ENCODE peak calls at places on chromosome 4, in five cellular contexts. One of them, this sample, is unnamed.

GRCh38 chr4:105679186-105679585 is 29.3 kb downstream of the INTS12 start:
- DNase-seq in CD4-positive, alpha-beta T cell: no peak
- DNase-seq in AG10803: no peak
- DNase-seq in AG09309: no peak
- DNase-seq in breast epithelium: no peak
- DNase-seq in this sample: peak

GRCh38 chr4:30948653-30949052 is 228.5 kb downstream of the PCDH7 start:
- DNase-seq in AG09309: peak
- DNase-seq in breast epithelium: no peak
- DNase-seq in AG10803: no peak
- DNase-seq in CD4-positive, alpha-beta T cell: no peak
- DNase-seq in this sample: no peak

GRCh38 chr4:138204507-138204906 is 37.6 kb downstream of the SLC7A11 start:
- DNase-seq in AG10803: no peak
- DNase-seq in AG09309: no peak
- DNase-seq in CD4-positive, alpha-beta T cell: no peak
- DNase-seq in breast epithelium: no peak
- DNase-seq in this sample: no peak

GRCh38 chr4:57102050-57102564 is 8.1 kb downstream of the IGFBP7 start:
- DNase-seq in CD4-positive, alpha-beta T cell: no peak
- DNase-seq in AG10803: peak
- DNase-seq in breast epithelium: no peak
- DNase-seq in AG09309: no peak
- DNase-seq in this sample: peak

GRCh38 chr4:71713611-71714203 is 70.2 kb downstream of the GC start:
- DNase-seq in CD4-positive, alpha-beta T cell: no peak
- DNase-seq in breast epithelium: no peak
- DNase-seq in AG09309: peak
- DNase-seq in AG10803: peak
- DNase-seq in this sample: peak

GRCh38 chr4:187606581-187606980 is 389.0 kb upstream of the ZFP42 start:
- DNase-seq in AG09309: peak
- DNase-seq in AG10803: peak
- DNase-seq in CD4-positive, alpha-beta T cell: no peak
- DNase-seq in breast epithelium: no peak
- DNase-seq in this sample: peak

GRCh38 chr4:84956014-84956413 is 10.5 kb downstream of the WDFY3 start:
- DNase-seq in AG09309: no peak
- DNase-seq in CD4-positive, alpha-beta T cell: no peak
- DNase-seq in AG10803: no peak
- DNase-seq in breast epithelium: no peak
- DNase-seq in this sample: no peak

GRCh38 chr4:686371-687040 is 2.4 kb downstream of the SLC49A3 start:
- DNase-seq in AG10803: no peak
- DNase-seq in CD4-positive, alpha-beta T cell: no peak
- DNase-seq in breast epithelium: no peak
- DNase-seq in AG09309: no peak
- DNase-seq in this sample: no peak

GRCh38 chr4:10096201-10096975 is 20.2 kb downstream of the WDR1 start:
- DNase-seq in AG09309: peak
- DNase-seq in AG10803: peak
- DNase-seq in breast epithelium: no peak
- DNase-seq in CD4-positive, alpha-beta T cell: peak
- DNase-seq in this sample: peak

GRCh38 chr4:98522603-98523395 is 135.6 kb downstream of the TSPAN5 start:
- DNase-seq in AG09309: no peak
- DNase-seq in breast epithelium: no peak
- DNase-seq in AG10803: peak
- DNase-seq in CD4-positive, alpha-beta T cell: no peak
- DNase-seq in this sample: peak

GRCh38 chr4:31078661-31079060 is 358.5 kb downstream of the PCDH7 start:
- DNase-seq in CD4-positive, alpha-beta T cell: no peak
- DNase-seq in AG09309: no peak
- DNase-seq in breast epithelium: no peak
- DNase-seq in AG10803: no peak
- DNase-seq in this sample: no peak

GRCh38 chr4:11281720-11282119 is 147.0 kb downstream of the HS3ST1 start:
- DNase-seq in AG10803: no peak
- DNase-seq in CD4-positive, alpha-beta T cell: no peak
- DNase-seq in breast epithelium: no peak
- DNase-seq in AG09309: no peak
- DNase-seq in this sample: no peak

GRCh38 chr4:156512622-156513021 is 459.0 kb downstream of the PDGFC start:
- DNase-seq in CD4-positive, alpha-beta T cell: no peak
- DNase-seq in AG10803: peak
- DNase-seq in breast epithelium: no peak
- DNase-seq in AG09309: no peak
- DNase-seq in this sample: no peak

DNA sequence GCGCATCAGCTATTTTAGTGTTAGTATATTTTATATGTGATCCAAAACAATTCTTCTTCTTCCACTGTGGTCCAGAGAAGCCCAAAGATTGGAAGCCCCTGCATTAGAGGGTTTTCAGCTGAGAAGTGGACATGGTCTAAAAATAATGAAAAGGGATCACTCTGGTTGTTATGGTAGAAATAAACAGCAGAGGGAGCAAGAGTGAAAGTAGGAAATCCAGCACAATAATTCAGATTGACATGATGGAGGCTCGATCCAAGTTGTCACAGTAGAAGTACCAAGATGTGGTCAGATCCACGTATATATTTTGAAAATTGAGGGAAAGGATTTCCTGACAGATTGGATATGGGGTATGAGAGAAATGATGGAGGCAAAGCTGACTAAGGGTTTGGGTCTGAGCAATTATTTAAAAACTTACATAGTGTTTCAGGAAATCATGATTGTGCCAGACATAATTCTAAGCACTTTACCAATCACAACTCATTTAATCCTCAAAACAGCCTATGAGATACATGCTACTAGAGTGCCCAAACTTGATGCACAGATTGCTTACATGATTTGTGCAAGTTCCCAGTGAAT is 17.0 kb upstream of the TMEM144 start:
- DNase-seq in breast epithelium: no peak
- DNase-seq in AG09309: no peak
- DNase-seq in AG10803: peak
- DNase-seq in CD4-positive, alpha-beta T cell: no peak
- DNase-seq in this sample: peak
- TF ChIP-seq CTCF in breast epithelium: peak
- TF ChIP-seq CTCF in AG09309: peak
- TF ChIP-seq CTCF in AG10803: peak
- TF ChIP-seq CTCF in CD4-positive, alpha-beta T cell: peak
- TF ChIP-seq CTCF in this sample: peak

GRCh38 chr4:89839558-89839957 is 2.6 kb upstream of the SNCA start:
- DNase-seq in breast epithelium: no peak
- DNase-seq in AG09309: no peak
- DNase-seq in CD4-positive, alpha-beta T cell: no peak
- DNase-seq in AG10803: no peak
- DNase-seq in this sample: no peak
- TF ChIP-seq CTCF in breast epithelium: no peak
- TF ChIP-seq CTCF in AG09309: no peak
- TF ChIP-seq CTCF in CD4-positive, alpha-beta T cell: no peak
- TF ChIP-seq CTCF in AG10803: no peak
- TF ChIP-seq CTCF in this sample: no peak

DNA sequence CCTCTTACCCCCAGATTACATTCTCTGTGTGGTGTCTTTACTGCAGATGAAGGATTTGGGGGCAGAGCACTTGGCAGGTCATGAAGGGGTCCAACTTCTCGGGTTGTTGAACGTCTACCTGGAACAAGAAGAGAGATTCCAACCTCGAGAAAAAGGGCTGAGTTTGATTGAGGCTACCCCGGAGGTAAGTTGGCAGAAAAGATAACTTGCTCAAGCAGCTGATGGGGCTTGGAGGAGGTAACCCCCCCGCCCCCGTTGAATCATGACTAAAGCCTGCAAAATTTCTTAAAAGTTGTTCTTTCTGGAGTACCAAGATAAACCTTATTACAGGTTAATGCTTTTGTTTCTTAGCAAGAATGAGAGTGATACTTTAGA is 1.5 kb downstream of the CCNG2 start:
- DNase-seq in AG09309: no peak
- DNase-seq in breast epithelium: no peak
- DNase-seq in CD4-positive, alpha-beta T cell: peak
- DNase-seq in AG10803: peak
- DNase-seq in this sample: no peak
- TF ChIP-seq CTCF in AG09309: no peak
- TF ChIP-seq CTCF in breast epithelium: no peak
- TF ChIP-seq CTCF in CD4-positive, alpha-beta T cell: no peak
- TF ChIP-seq CTCF in AG10803: no peak
- TF ChIP-seq CTCF in this sample: no peak

GRCh38 chr4:4327652-4328121 is 37.6 kb downstream of the ZBTB49 start:
- DNase-seq in AG10803: peak
- DNase-seq in AG09309: no peak
- DNase-seq in CD4-positive, alpha-beta T cell: no peak
- DNase-seq in breast epithelium: peak
- DNase-seq in this sample: no peak
- TF ChIP-seq CTCF in AG10803: peak
- TF ChIP-seq CTCF in AG09309: peak
- TF ChIP-seq CTCF in CD4-positive, alpha-beta T cell: no peak
- TF ChIP-seq CTCF in breast epithelium: no peak
- TF ChIP-seq CTCF in this sample: peak

DNA sequence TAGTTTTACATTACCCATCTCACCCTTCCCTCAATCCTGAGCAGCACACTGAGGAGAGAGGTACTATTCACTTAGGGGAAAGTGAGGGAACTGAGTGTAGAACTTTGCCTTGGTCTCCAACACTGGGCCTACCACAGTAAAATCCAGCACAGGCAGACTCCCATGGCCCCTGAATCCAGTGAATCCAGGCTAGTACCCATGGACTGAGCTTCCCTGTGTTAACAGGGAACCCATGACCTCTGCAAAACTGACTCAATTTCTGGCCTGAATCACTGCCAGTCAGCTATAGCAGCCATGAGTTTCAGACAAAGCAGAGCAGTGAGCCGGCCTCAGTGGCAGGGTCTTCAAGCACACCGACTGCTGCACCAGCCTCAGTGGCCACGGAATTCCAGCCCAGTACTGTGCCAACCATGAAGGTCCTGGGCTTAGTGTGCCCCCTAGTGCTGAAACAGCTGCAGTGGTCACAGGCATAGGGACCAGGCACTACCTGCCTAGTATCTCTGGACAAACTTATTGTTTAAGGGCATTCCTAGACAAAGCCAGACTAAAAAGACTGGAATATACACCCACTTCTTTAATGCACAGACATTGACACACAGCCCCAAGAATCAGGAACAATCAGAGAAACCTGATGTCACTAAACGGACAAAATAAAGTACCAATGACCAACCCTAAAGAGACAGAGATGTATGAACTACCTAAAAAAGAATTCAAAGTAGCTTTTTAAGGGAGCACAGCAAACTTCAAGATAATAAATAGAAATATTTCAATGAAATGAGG is 127.4 kb upstream of the RPL34 start:
- DNase-seq in AG10803: peak
- DNase-seq in AG09309: no peak
- DNase-seq in CD4-positive, alpha-beta T cell: peak
- DNase-seq in breast epithelium: no peak
- DNase-seq in this sample: no peak
- TF ChIP-seq CTCF in AG10803: peak
- TF ChIP-seq CTCF in AG09309: peak
- TF ChIP-seq CTCF in CD4-positive, alpha-beta T cell: peak
- TF ChIP-seq CTCF in breast epithelium: no peak
- TF ChIP-seq CTCF in this sample: peak

DNA sequence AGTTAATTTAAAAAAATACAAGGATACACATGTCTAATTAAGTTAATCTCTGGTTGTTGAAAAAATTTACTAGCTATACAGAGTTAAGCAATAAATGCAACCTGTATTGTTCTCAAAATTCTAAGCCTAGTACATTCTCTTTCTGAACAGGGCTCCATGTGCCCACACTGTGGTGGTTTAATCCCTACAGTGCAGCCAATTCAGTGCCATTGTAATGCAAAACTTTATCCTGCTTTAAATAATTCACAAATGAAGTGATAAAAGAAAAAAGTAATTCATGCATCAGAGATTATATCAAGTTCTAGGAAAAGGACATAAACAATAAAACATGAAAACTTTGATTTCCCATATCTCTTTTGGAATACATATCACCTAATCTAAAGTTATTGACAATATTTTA is 1089.2 kb downstream of the C4orf33 start:
- DNase-seq in breast epithelium: no peak
- DNase-seq in CD4-positive, alpha-beta T cell: no peak
- DNase-seq in AG09309: no peak
- DNase-seq in AG10803: no peak
- DNase-seq in this sample: no peak
- TF ChIP-seq CTCF in breast epithelium: no peak
- TF ChIP-seq CTCF in CD4-positive, alpha-beta T cell: no peak
- TF ChIP-seq CTCF in AG09309: no peak
- TF ChIP-seq CTCF in AG10803: no peak
- TF ChIP-seq CTCF in this sample: no peak